ENCODE peak calls at places on chromosome 5, in four cellular contexts. One of them, this sample, is unnamed.

GRCh38 chr5:134502259-134502658 is 23.2 kb upstream of the JADE2 start:
- DNase-seq in NCI-H510A treated with DMSO at 0.1 percent for 48 hours: no peak
- DNase-seq in mesothelial cell of epicardium: no peak
- DNase-seq in endothelial cell: no peak
- DNase-seq in this sample: no peak

GRCh38 chr5:104951829-104952228 is 1389.2 kb upstream of the NUDT12 start:
- DNase-seq in NCI-H510A treated with DMSO at 0.1 percent for 48 hours: no peak
- DNase-seq in endothelial cell: no peak
- DNase-seq in mesothelial cell of epicardium: no peak
- DNase-seq in this sample: no peak

GRCh38 chr5:77360381-77360780 is 131.7 kb downstream of the WDR41 start:
- DNase-seq in mesothelial cell of epicardium: no peak
- DNase-seq in NCI-H510A treated with DMSO at 0.1 percent for 48 hours: no peak
- DNase-seq in endothelial cell: no peak
- DNase-seq in this sample: no peak

GRCh38 chr5:181051841-181052525 is 11.9 kb downstream of the BTNL9 start:
- DNase-seq in endothelial cell: no peak
- DNase-seq in NCI-H510A treated with DMSO at 0.1 percent for 48 hours: no peak
- DNase-seq in mesothelial cell of epicardium: no peak
- DNase-seq in this sample: no peak

GRCh38 chr5:12669326-12669725 is 765.1 kb upstream of the CTNND2 start:
- DNase-seq in endothelial cell: no peak
- DNase-seq in NCI-H510A treated with DMSO at 0.1 percent for 48 hours: no peak
- DNase-seq in mesothelial cell of epicardium: no peak
- DNase-seq in this sample: no peak

GRCh38 chr5:159581502-159582249 is 251.4 kb upstream of the IL12B start:
- DNase-seq in NCI-H510A treated with DMSO at 0.1 percent for 48 hours: no peak
- DNase-seq in endothelial cell: no peak
- DNase-seq in mesothelial cell of epicardium: no peak
- DNase-seq in this sample: no peak

GRCh38 chr5:5101676-5102075 is 38.5 kb upstream of the ADAMTS16 start:
- DNase-seq in mesothelial cell of epicardium: no peak
- DNase-seq in endothelial cell: no peak
- DNase-seq in NCI-H510A treated with DMSO at 0.1 percent for 48 hours: no peak
- DNase-seq in this sample: no peak

GRCh38 chr5:126454081-126454480 is 30.9 kb downstream of the GRAMD2B start:
- DNase-seq in endothelial cell: no peak
- DNase-seq in mesothelial cell of epicardium: no peak
- DNase-seq in NCI-H510A treated with DMSO at 0.1 percent for 48 hours: no peak
- DNase-seq in this sample: no peak

This sample was measured in erythroblast.